ENCODE peak calls at places on chromosomes 16 and 17, in five cellular contexts. D, I, M, N and E are unnamed samples.
A peak's percentile ranks its signal among the peaks of the same experiment; 100 is the strongest.

GRCh38 chr17:39001703-39002637 is 34.8 kb upstream of the FBXO47 start:
- DNase-seq in D (peak; percentile 65), I (peak; percentile 35), M (peak; percentile 70), N (peak; percentile 88), E (no peak)

GRCh38 chr16:74216319-74216718 is 80.3 kb upstream of the PSMD7 start:
- DNase-seq in D (no peak), I (no peak), M (no peak), N (no peak), E (no peak)

GRCh38 chr17:58402047-58402446 is 15.3 kb downstream of the RNF43 start:
- DNase-seq in D (no peak), I (no peak), M (peak; percentile 27), N (peak; percentile 72), E (no peak)

GRCh38 chr16:3467920-3468319 is 24.4 kb downstream of the NAA60 start:
- DNase-seq in D (peak; percentile 33), I (no peak), M (no peak), N (peak; percentile 33), E (no peak)

GRCh38 chr16:14028207-14028606 is 42.9 kb upstream of the MRTFB start:
- DNase-seq in D (no peak), I (peak; percentile 76), M (no peak), N (no peak), E (peak; percentile 12)

GRCh38 chr17:81309140-81309858 is 14.2 kb upstream of the SLC38A10 start:
- DNase-seq in D (no peak), I (peak; percentile 70), M (peak; percentile 49), N (peak; percentile 12), E (no peak)

GRCh38 chr16:86363057-86363490 is 147.3 kb upstream of the FOXF1 start:
- DNase-seq in D (peak; percentile 92), I (no peak), M (no peak), N (peak; percentile 55), E (no peak)

GRCh38 chr17:77227461-77228223 is 86.9 kb downstream of the SEC14L1 start:
- DNase-seq in D (no peak), I (no peak), M (no peak), N (no peak), E (no peak)

GRCh38 chr17:45228985-45229517 is 7.4 kb downstream of the FMNL1 start:
- DNase-seq in D (peak; percentile 88), I (peak; percentile 29), M (peak; percentile 95), N (peak; percentile 90), E (no peak)

GRCh38 chr17:28807925-28808641 is 34.5 kb downstream of the FAM222B start:
- DNase-seq in D (peak; percentile 86), I (peak; percentile 85), M (peak; percentile 53), N (peak; percentile 85), E (no peak)

GRCh38 chr17:2233441-2233947 is 70.1 kb downstream of the SMG6 start:
- DNase-seq in D (peak; percentile 94), I (no peak), M (no peak), N (no peak), E (no peak)

GRCh38 chr17:60421273-60422161 is 772 bp upstream of the CHCT1 start:
- DNase-seq in D (no peak), I (peak; percentile 67), M (peak; percentile 85), N (peak; percentile 26), E (peak; percentile 18)

GRCh38 chr16:81940781-81941560 is 70.3 kb downstream of the SDR42E1 start:
- DNase-seq in D (peak; percentile 23), I (peak; percentile 42), M (peak; percentile 25), N (peak; percentile 63), E (peak; percentile 70)

GRCh38 chr16:19860146-19861030 is 24.3 kb downstream of the GPRC5B start:
- DNase-seq in D (peak; percentile 41), I (no peak), M (no peak), N (peak; percentile 26), E (peak; percentile 28)

GRCh38 chr17:63993368-63993990 is 4.7 kb upstream of the PRR29 start:
- DNase-seq in D (no peak), I (no peak), M (no peak), N (no peak), E (no peak)

GRCh38 chr16:77208382-77208781 is 9.2 kb downstream of the SYCE1L start:
- DNase-seq in D (no peak), I (no peak), M (no peak), N (no peak), E (no peak)

GRCh38 chr17:53516643-53517042 is 306.1 kb upstream of the KIF2B start:
- DNase-seq in D (no peak), I (no peak), M (peak; percentile 1), N (peak; percentile 5), E (no peak)

GRCh38 chr16:77364770-77365169 is 70.1 kb downstream of the ADAMTS18 start:
- DNase-seq in D (no peak), I (no peak), M (no peak), N (no peak), E (no peak)

GRCh38 chr17:52536466-52536865 is 378.0 kb upstream of the CA10 start:
- DNase-seq in D (no peak), I (no peak), M (no peak), N (no peak), E (no peak)

GRCh38 chr16:3783516-3783915 is 66.2 kb upstream of the TRAP1 start:
- DNase-seq in D (no peak), I (no peak), M (no peak), N (no peak), E (no peak)

GRCh38 chr16:54817432-54817831 is 113.2 kb upstream of the IRX5 start:
- DNase-seq in D (peak; percentile 6), I (peak; percentile 11), M (peak; percentile 26), N (peak; percentile 59), E (peak; percentile 16)

GRCh38 chr17:41962768-41963434 is 3.7 kb upstream of the CNP start:
- DNase-seq in D (peak; percentile 40), I (peak; percentile 91), M (peak; percentile 79), N (peak; percentile 31), E (peak; percentile 88)

GRCh38 chr17:4177732-4178131 is 34.7 kb downstream of the CYB5D2 start:
- DNase-seq in D (no peak), I (no peak), M (no peak), N (no peak), E (no peak)

GRCh38 chr16:85650864-85651811 is 37.6 kb downstream of the GINS2 start:
- DNase-seq in D (no peak), I (peak; percentile 64), M (no peak), N (no peak), E (peak; percentile 75)

GRCh38 chr17:41695954-41696720 is 7.5 kb downstream of the EIF1 start:
- DNase-seq in D (peak; percentile 39), I (peak; percentile 89), M (peak; percentile 60), N (peak; percentile 58), E (peak; percentile 63)